ENCODE peak calls at places on chromosome 12, in four cellular contexts. One of them, this sample, is unnamed.

GRCh38 chr12:67276469-67276868 is 7.3 kb downstream of the CAND1 start:
- DNase-seq in GM12878: no peak
- DNase-seq in transverse colon: no peak
- DNase-seq in stomach: no peak
- DNase-seq in this sample: no peak

GRCh38 chr12:55039761-55040160 is 20.0 kb downstream of the NEUROD4 start:
- DNase-seq in GM12878: no peak
- DNase-seq in transverse colon: no peak
- DNase-seq in stomach: no peak
- DNase-seq in this sample: no peak

GRCh38 chr12:59938190-59938962 is 342.5 kb downstream of the SLC16A7 start:
- DNase-seq in GM12878: no peak
- DNase-seq in transverse colon: no peak
- DNase-seq in stomach: no peak
- DNase-seq in this sample: no peak

GRCh38 chr12:93569656-93570551 is 2.6 kb upstream of the SOCS2 start:
- DNase-seq in GM12878: no peak
- DNase-seq in transverse colon: peak
- DNase-seq in stomach: peak
- DNase-seq in this sample: peak

GRCh38 chr12:63301311-63301710 is 150.3 kb upstream of the AVPR1A start:
- DNase-seq in GM12878: no peak
- DNase-seq in transverse colon: no peak
- DNase-seq in stomach: no peak
- DNase-seq in this sample: no peak

GRCh38 chr12:106602071-106602470 is 19.3 kb downstream of the RFX4 start:
- DNase-seq in GM12878: no peak
- DNase-seq in transverse colon: no peak
- DNase-seq in stomach: no peak
- DNase-seq in this sample: no peak

GRCh38 chr12:122481861-122482260 is 18.9 kb downstream of the ZCCHC8 start:
- DNase-seq in GM12878: no peak
- DNase-seq in transverse colon: no peak
- DNase-seq in stomach: no peak
- DNase-seq in this sample: no peak

GRCh38 chr12:12201274-12201758 is 65.5 kb downstream of the LRP6 start:
- DNase-seq in GM12878: no peak
- DNase-seq in transverse colon: no peak
- DNase-seq in stomach: no peak
- DNase-seq in this sample: no peak

GRCh38 chr12:1836854-1837411 is 16.6 kb downstream of the LRTM2 start:
- DNase-seq in GM12878: no peak
- DNase-seq in transverse colon: no peak
- DNase-seq in stomach: no peak
- DNase-seq in this sample: peak

GRCh38 chr12:89344862-89345202 is 7.5 kb downstream of the DUSP6 start:
- DNase-seq in GM12878: no peak
- DNase-seq in transverse colon: no peak
- DNase-seq in stomach: no peak
- DNase-seq in this sample: no peak

GRCh38 chr12:64120568-64120967 is 101.5 kb downstream of the KICS2 start:
- DNase-seq in GM12878: no peak
- DNase-seq in transverse colon: no peak
- DNase-seq in stomach: no peak
- DNase-seq in this sample: no peak

GRCh38 chr12:94834036-94834625 is 169.4 kb downstream of the NDUFA12 start:
- DNase-seq in GM12878: no peak
- DNase-seq in transverse colon: no peak
- DNase-seq in stomach: no peak
- DNase-seq in this sample: no peak

GRCh38 chr12:28539691-28540323 is 349.6 kb downstream of the CCDC91 start:
- DNase-seq in GM12878: no peak
- DNase-seq in transverse colon: no peak
- DNase-seq in stomach: no peak
- DNase-seq in this sample: no peak

GRCh38 chr12:18139989-18140596 is 50.1 kb upstream of the RERGL start:
- DNase-seq in GM12878: no peak
- DNase-seq in transverse colon: no peak
- DNase-seq in stomach: no peak
- DNase-seq in this sample: no peak

GRCh38 chr12:13713746-13714400 is 267.5 kb downstream of the GRIN2B start:
- DNase-seq in GM12878: no peak
- DNase-seq in transverse colon: peak
- DNase-seq in stomach: no peak
- DNase-seq in this sample: no peak

GRCh38 chr12:96015672-96016071 is 19.5 kb upstream of the HAL start:
- DNase-seq in GM12878: no peak
- DNase-seq in transverse colon: no peak
- DNase-seq in stomach: peak
- DNase-seq in this sample: no peak

GRCh38 chr12:47881826-47882427 is 22.9 kb downstream of the VDR start:
- DNase-seq in GM12878: no peak
- DNase-seq in transverse colon: no peak
- DNase-seq in stomach: no peak
- DNase-seq in this sample: no peak

GRCh38 chr12:19799216-19799615 is 359.9 kb downstream of the AEBP2 start:
- DNase-seq in GM12878: no peak
- DNase-seq in transverse colon: no peak
- DNase-seq in stomach: no peak
- DNase-seq in this sample: no peak

GRCh38 chr12:19801941-19802340 is 362.6 kb downstream of the AEBP2 start:
- DNase-seq in GM12878: no peak
- DNase-seq in transverse colon: no peak
- DNase-seq in stomach: no peak
- DNase-seq in this sample: no peak

GRCh38 chr12:19802915-19803314 is 363.6 kb downstream of the AEBP2 start:
- DNase-seq in GM12878: no peak
- DNase-seq in transverse colon: no peak
- DNase-seq in stomach: no peak
- DNase-seq in this sample: no peak

GRCh38 chr12:19800884-19801283 is 361.6 kb downstream of the AEBP2 start:
- DNase-seq in GM12878: peak
- DNase-seq in transverse colon: no peak
- DNase-seq in stomach: no peak
- DNase-seq in this sample: no peak

GRCh38 chr12:19799886-19800602 is 360.8 kb downstream of the AEBP2 start:
- DNase-seq in GM12878: no peak
- DNase-seq in transverse colon: no peak
- DNase-seq in stomach: no peak
- DNase-seq in this sample: no peak
- TF ChIP-seq POLR2AphosphoS5 in GM12878: no peak
- TF ChIP-seq POLR2AphosphoS5 in transverse colon: no peak
- TF ChIP-seq POLR2AphosphoS5 in stomach: no peak
- TF ChIP-seq POLR2AphosphoS5 in this sample: no peak

GRCh38 chr12:52423035-52423434 is 11.1 kb downstream of the KRT75 start:
- DNase-seq in GM12878: no peak
- DNase-seq in transverse colon: no peak
- DNase-seq in stomach: no peak
- DNase-seq in this sample: peak

GRCh38 chr12:52427083-52427482 is 7.1 kb downstream of the KRT75 start:
- DNase-seq in GM12878: no peak
- DNase-seq in transverse colon: no peak
- DNase-seq in stomach: no peak
- DNase-seq in this sample: no peak

GRCh38 chr12:52425466-52425865 is 8.7 kb downstream of the KRT75 start:
- DNase-seq in GM12878: no peak
- DNase-seq in transverse colon: no peak
- DNase-seq in stomach: no peak
- DNase-seq in this sample: no peak

GRCh38 chr12:52426034-52426433 is 8.1 kb downstream of the KRT75 start:
- DNase-seq in GM12878: no peak
- DNase-seq in transverse colon: no peak
- DNase-seq in stomach: no peak
- DNase-seq in this sample: no peak

GRCh38 chr12:52423661-52424503 is 10.3 kb downstream of the KRT75 start:
- DNase-seq in GM12878: no peak
- DNase-seq in transverse colon: no peak
- DNase-seq in stomach: no peak
- DNase-seq in this sample: no peak
- TF ChIP-seq POLR2AphosphoS5 in GM12878: no peak
- TF ChIP-seq POLR2AphosphoS5 in transverse colon: no peak
- TF ChIP-seq POLR2AphosphoS5 in stomach: no peak
- TF ChIP-seq POLR2AphosphoS5 in this sample: no peak

DNA sequence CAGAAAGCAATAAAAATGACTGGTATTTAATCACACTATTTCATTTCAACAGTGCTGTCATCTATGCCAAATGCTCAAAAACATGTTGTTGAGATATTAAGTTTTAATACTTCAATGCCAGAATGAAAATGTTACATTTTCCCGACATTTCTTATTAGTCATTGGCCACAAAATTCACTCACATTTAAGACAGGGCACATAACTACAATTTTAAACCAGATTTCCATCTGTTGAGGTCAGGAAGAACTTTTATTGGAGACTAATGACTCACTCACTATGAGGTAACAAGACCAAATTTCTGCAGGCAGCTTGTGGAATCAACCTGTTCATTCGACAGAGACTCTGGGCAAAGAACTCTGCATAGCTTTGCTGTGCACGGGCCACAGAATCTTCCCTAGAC is 36.8 kb downstream of the PPTC7 start:
- DNase-seq in GM12878: no peak
- DNase-seq in transverse colon: no peak
- DNase-seq in stomach: no peak
- DNase-seq in this sample: no peak
- TF ChIP-seq POLR2AphosphoS5 in GM12878: no peak
- TF ChIP-seq POLR2AphosphoS5 in transverse colon: no peak
- TF ChIP-seq POLR2AphosphoS5 in stomach: no peak
- TF ChIP-seq POLR2AphosphoS5 in this sample: no peak

GRCh38 chr12:81727387-81727786 is 31.8 kb downstream of the PPFIA2 start:
- DNase-seq in GM12878: no peak
- DNase-seq in transverse colon: no peak
- DNase-seq in stomach: no peak
- DNase-seq in this sample: no peak

GRCh38 chr12:81726634-81727033 is 32.5 kb downstream of the PPFIA2 start:
- DNase-seq in GM12878: no peak
- DNase-seq in transverse colon: no peak
- DNase-seq in stomach: no peak
- DNase-seq in this sample: no peak

GRCh38 chr12:81723361-81723760 is 35.8 kb downstream of the PPFIA2 start:
- DNase-seq in GM12878: no peak
- DNase-seq in transverse colon: no peak
- DNase-seq in stomach: no peak
- DNase-seq in this sample: no peak

DNA sequence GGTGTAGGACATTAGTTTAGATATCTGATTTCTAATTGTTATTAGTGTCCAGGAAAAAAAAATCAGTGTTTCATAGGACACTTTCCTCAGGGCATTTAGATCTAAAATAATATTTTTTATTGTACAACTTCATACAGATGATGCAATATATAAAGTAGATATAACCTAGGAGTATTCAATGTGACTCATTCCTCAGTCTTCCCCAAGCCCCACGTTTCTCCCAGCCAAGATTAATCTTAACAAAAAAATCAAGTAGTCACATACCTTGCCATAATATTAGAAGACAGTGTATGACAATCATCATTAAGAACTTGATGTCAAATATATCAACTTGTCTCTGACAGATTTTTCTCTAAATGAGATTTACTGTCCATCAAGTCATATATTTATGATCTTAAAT is 37.1 kb downstream of the PPFIA2 start:
- DNase-seq in GM12878: no peak
- DNase-seq in transverse colon: no peak
- DNase-seq in stomach: no peak
- DNase-seq in this sample: no peak
- TF ChIP-seq POLR2AphosphoS5 in GM12878: no peak
- TF ChIP-seq POLR2AphosphoS5 in transverse colon: no peak
- TF ChIP-seq POLR2AphosphoS5 in stomach: no peak
- TF ChIP-seq POLR2AphosphoS5 in this sample: no peak

DNA sequence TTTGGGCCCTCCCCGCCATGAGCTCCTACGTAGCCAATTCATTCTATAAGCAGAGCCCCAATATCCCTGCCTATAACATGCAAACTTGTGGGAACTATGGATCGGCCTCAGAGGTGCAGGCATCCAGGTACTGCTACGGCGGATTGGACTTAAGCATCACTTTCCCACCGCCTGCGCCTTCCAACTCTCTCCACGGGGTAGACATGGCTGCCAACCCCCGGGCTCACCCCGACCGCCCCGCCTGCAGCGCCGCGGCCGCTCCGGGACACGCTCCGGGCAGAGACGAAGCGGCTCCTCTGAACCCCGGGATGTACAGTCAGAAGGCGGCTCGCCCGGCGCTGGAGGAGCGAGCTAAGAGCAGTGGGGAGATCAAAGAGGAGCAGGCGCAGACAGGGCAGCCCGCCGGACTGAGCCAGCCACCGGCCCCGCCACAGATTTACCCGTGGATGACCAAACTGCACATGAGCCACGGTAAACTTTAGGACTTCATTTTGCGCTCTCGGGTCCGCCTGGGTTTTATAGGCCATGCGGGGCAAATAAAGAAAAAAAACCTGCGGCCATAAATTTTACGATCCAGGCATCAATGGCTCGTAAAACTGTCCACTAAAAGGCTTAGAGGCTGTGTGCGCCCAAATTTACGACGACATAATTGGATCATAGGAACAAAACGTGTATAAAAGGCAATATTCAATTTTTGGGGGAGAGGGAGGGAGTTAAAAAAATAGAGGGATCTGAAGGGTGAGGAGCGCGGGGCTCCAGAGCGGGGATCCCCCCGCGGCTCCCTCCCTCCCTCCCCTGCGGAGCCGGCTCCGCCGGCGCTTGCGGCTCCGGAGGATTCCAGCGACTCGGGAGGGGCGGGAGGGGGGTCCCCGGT is 493 bp downstream of the HOXC5 start:
- DNase-seq in GM12878: no peak
- DNase-seq in transverse colon: no peak
- DNase-seq in stomach: peak
- DNase-seq in this sample: no peak
- TF ChIP-seq POLR2AphosphoS5 in GM12878: no peak
- TF ChIP-seq POLR2AphosphoS5 in transverse colon: no peak
- TF ChIP-seq POLR2AphosphoS5 in stomach: no peak
- TF ChIP-seq POLR2AphosphoS5 in this sample: no peak

GRCh38 chr12:26857465-26858176 is 24.6 kb upstream of the ITPR2 start:
- DNase-seq in GM12878: no peak
- DNase-seq in transverse colon: no peak
- DNase-seq in stomach: no peak
- DNase-seq in this sample: no peak
- TF ChIP-seq POLR2AphosphoS5 in GM12878: no peak
- TF ChIP-seq POLR2AphosphoS5 in transverse colon: no peak
- TF ChIP-seq POLR2AphosphoS5 in stomach: no peak
- TF ChIP-seq POLR2AphosphoS5 in this sample: no peak

DNA sequence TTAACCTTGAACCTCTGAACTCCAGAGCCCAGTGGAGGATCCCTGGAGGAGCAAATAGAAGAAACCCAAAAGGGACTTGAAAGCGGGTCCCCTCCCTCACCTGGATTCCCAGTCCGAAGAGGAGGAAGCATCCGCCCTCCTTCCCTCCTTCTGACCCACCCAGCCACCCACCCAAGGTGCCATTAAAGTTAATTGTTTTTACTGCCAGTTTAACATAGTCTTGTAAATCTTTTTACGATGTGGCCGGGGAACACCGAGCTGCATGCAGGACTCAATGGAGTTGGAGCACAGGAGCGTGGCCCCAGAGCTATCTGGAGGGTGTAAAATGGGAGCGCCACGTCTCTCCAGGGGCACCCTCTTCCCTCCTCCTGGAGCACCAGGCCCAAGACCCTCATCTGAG is 49.9 kb upstream of the TBX3 start:
- DNase-seq in GM12878: no peak
- DNase-seq in transverse colon: peak
- DNase-seq in stomach: no peak
- DNase-seq in this sample: no peak
- TF ChIP-seq POLR2AphosphoS5 in GM12878: no peak
- TF ChIP-seq POLR2AphosphoS5 in transverse colon: no peak
- TF ChIP-seq POLR2AphosphoS5 in stomach: no peak
- TF ChIP-seq POLR2AphosphoS5 in this sample: no peak

This sample was measured in breast epithelium.